ENCODE peak calls at places on chromosomes 16 and 17, in eight cellular contexts. W is HuH-7; X is LNCaP clone FGC; Z is activated CD4-positive, alpha-beta T cell treated with anti-CD3 and anti-CD28 coated beads, Interleukin-2, amount 50 U/mL, for 1 hour; I is T-cell; T is sciatic nerve; E is NT2/D1; O is stimulated activated CD4-positive, alpha-beta T cell treated with anti-CD3 and anti-CD28 coated beads, Interleukin-2, amount 100 ng/mL, for 48 hours. S is an unnamed sample.

GRCh38 chr17:66830451-66830850 is 4.5 kb upstream of the CACNG5 start:
- DNase-seq in W (no peak), X (no peak), Z (no peak), I (no peak), T (no peak), E (no peak), O (no peak), S (no peak)

GRCh38 chr17:38428643-38429371 is 543 bp downstream of the ARHGAP23 start:
- DNase-seq in W (no peak), X (no peak), Z (no peak), I (no peak), T (peak; percentile 80), E (no peak), O (no peak), S (no peak)

GRCh38 chr16:57536306-57537193 is at the start of gene CCDC102A:
- DNase-seq in W (no peak), X (no peak), Z (no peak), I (peak; percentile 50), T (peak; percentile 72), E (no peak), O (no peak), S (peak; percentile 52)

GRCh38 chr16:67158637-67159600 is 790 bp downstream of the TRADD start:
- DNase-seq in W (no peak), X (no peak), Z (peak; percentile 77), I (peak; percentile 76), T (no peak), E (no peak), O (peak; percentile 73), S (peak; percentile 69)

GRCh38 chr17:15232517-15232915 is 32.6 kb downstream of the PMP22 start:
- DNase-seq in W (no peak), X (no peak), Z (no peak), I (no peak), T (no peak), E (no peak), O (no peak), S (no peak)

GRCh38 chr17:69870751-69871199 is 204.2 kb upstream of the KCNJ16 start:
- DNase-seq in W (no peak), X (no peak), Z (no peak), I (no peak), T (no peak), E (peak; percentile 38), O (no peak), S (no peak)

GRCh38 chr17:51860934-51861561 is 297.5 kb downstream of the CA10 start:
- DNase-seq in W (peak; percentile 39), X (no peak), Z (no peak), I (no peak), T (no peak), E (peak; percentile 44), O (peak; percentile 16), S (peak; percentile 5)

GRCh38 chr17:43879723-43880419 is 27.5 kb downstream of the MPP2 start:
- DNase-seq in W (no peak), X (no peak), Z (no peak), I (no peak), T (peak; percentile 54), E (no peak), O (no peak), S (no peak)

GRCh38 chr17:56887105-56887504 is 26.7 kb downstream of the TRIM25 start:
- DNase-seq in W (no peak), X (no peak), Z (no peak), I (no peak), T (no peak), E (no peak), O (no peak), S (no peak)

GRCh38 chr16:61146429-61146828 is 889.8 kb downstream of the CDH8 start:
- DNase-seq in W (no peak), X (no peak), Z (no peak), I (no peak), T (no peak), E (no peak), O (no peak), S (no peak)

GRCh38 chr16:77289331-77289809 is 90.2 kb downstream of the SYCE1L start:
- DNase-seq in W (no peak), X (no peak), Z (no peak), I (no peak), T (no peak), E (no peak), O (no peak), S (no peak)

GRCh38 chr17:17128476-17129075 is 77.6 kb downstream of the PLD6 start:
- DNase-seq in W (no peak), X (no peak), Z (no peak), I (no peak), T (no peak), E (no peak), O (no peak), S (no peak)

GRCh38 chr16:30987581-30988190 is 2.7 kb downstream of the HSD3B7 start:
- DNase-seq in W (no peak), X (no peak), Z (no peak), I (no peak), T (no peak), E (no peak), O (no peak), S (no peak)

GRCh38 chr17:42629420-42630009 is 20.0 kb downstream of the TUBG1 start:
- DNase-seq in W (no peak), X (no peak), Z (no peak), I (no peak), T (no peak), E (no peak), O (no peak), S (no peak)

GRCh38 chr16:26430618-26431017 is 636.1 kb upstream of the C16orf82 start:
- DNase-seq in W (no peak), X (no peak), Z (no peak), I (no peak), T (no peak), E (no peak), O (no peak), S (no peak)

GRCh38 chr17:48871551-48872351 is 20.8 kb upstream of the ATP5MC1 start:
- DNase-seq in W (peak; percentile 86), X (no peak), Z (no peak), I (no peak), T (no peak), E (no peak), O (no peak), S (no peak)

GRCh38 chr16:66741131-66741900 is 10.1 kb downstream of the DYNC1LI2 start:
- DNase-seq in W (no peak), X (peak; percentile 85), Z (no peak), I (no peak), T (peak; percentile 91), E (no peak), O (no peak), S (no peak)

GRCh38 chr16:75252946-75253911 is 1.8 kb upstream of the BCAR1 start:
- DNase-seq in W (no peak), X (no peak), Z (no peak), I (no peak), T (no peak), E (peak; percentile 98), O (no peak), S (no peak)